ENCODE peak calls at places on chromosomes 6 and 20, in seven cellular contexts. U is GM23248, J is sigmoid colon, V is ovary, B is PC-3, L is pancreas, I is fibroblast of lung. Q is an unnamed sample. For H3K4me1, the result is how much of the 10 kb centered on the place peaks cover.

GRCh38 chr20:43728686-43729255 is 2.0 kb upstream of the GTSF1L start:
- DNase-seq in U (no peak), J (no peak), V (no peak), B (no peak), L (no peak), I (no peak), Q (no peak)

GRCh38 chr6:105553174-105553573 is 150.3 kb upstream of the PREP start:
- DNase-seq in U (no peak), J (no peak), V (no peak), B (peak), L (no peak), I (no peak), Q (no peak)

GRCh38 chr6:110484321-110484720 is 7.9 kb upstream of the SLC22A16 start:
- DNase-seq in U (no peak), J (no peak), V (no peak), B (peak), L (no peak), I (peak), Q (no peak)

GRCh38 chr6:131954099-131954774 is 3.1 kb upstream of the CCN2 start:
- DNase-seq in U (peak), J (no peak), V (no peak), B (no peak), L (no peak), I (peak), Q (no peak)

GRCh38 chr6:142942805-142943227 is 2.2 kb downstream of the HIVEP2 start:
- DNase-seq in U (peak), J (no peak), V (no peak), B (peak), L (no peak), I (peak), Q (no peak)

GRCh38 chr6:152054441-152054840 is 247.0 kb downstream of the ESR1 start:
- DNase-seq in U (peak), J (no peak), V (no peak), B (peak), L (no peak), I (no peak), Q (no peak)

GRCh38 chr6:164825386-164825785 is 484.0 kb downstream of the C6orf118 start:
- DNase-seq in U (no peak), J (no peak), V (no peak), B (peak), L (no peak), I (no peak), Q (no peak)

GRCh38 chr6:56677559-56677958 is 34.9 kb upstream of the DST start:
- DNase-seq in U (peak), J (no peak), V (no peak), B (peak), L (no peak), I (peak), Q (no peak)

GRCh38 chr6:154619183-154619582 is 108.7 kb upstream of the CNKSR3 start:
- DNase-seq in U (no peak), J (no peak), V (no peak), B (no peak), L (no peak), I (no peak), Q (no peak)

GRCh38 chr6:154624038-154624599 is 109.1 kb upstream of the SCAF8 start:
- DNase-seq in U (no peak), J (no peak), V (no peak), B (no peak), L (no peak), I (no peak), Q (no peak)

GRCh38 chr6:154622618-154623336 is 110.4 kb upstream of the SCAF8 start:
- DNase-seq in U (no peak), J (no peak), V (no peak), B (no peak), L (peak), I (no peak), Q (no peak)

GRCh38 chr6:154623391-154623790 is 109.8 kb upstream of the SCAF8 start:
- DNase-seq in U (no peak), J (no peak), V (no peak), B (no peak), L (no peak), I (no peak), Q (no peak)

DNA sequence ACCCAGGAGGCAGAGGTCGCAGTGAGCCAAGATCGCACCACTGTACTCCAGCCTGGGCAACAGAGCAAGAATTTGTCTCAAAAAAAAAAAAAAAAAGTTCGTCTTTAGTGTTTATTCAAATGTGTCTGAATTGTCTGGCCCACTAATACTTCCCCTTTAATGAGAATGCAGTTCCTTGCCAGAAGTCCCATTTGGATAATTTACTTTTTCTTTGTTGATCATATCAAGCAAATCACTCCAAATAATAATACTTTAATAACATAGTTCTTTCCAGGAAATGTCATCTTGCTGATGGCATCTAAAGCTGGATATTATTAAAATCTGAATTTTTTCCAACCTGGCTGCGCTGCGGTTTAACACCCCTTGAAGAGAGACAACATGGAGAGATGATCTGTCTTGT is 111.1 kb upstream of the CNKSR3 start:
- DNase-seq in U (no peak), J (no peak), V (no peak), B (no peak), L (no peak), I (no peak), Q (no peak)
- H3K27ac ChIP-seq in U (no peak), J (no peak), V (no peak), B (no peak), L (no peak), I (no peak), Q (no peak)

GRCh38 chr6:156850356-156850755 is 73.2 kb downstream of the ARID1B start:
- DNase-seq in U (no peak), J (no peak), V (no peak), B (no peak), L (no peak), I (no peak), Q (no peak)
- H3K4me1 ChIP-seq in U (under half), J (half or more), V (under half), B (under half), L (under half), I (under half), Q (half or more)

GRCh38 chr6:7773914-7774313 is 48.0 kb downstream of the BMP6 start:
- DNase-seq in U (no peak), J (no peak), V (no peak), B (no peak), L (no peak), I (no peak), Q (no peak)

GRCh38 chr6:7770601-7771000 is 44.7 kb downstream of the BMP6 start:
- DNase-seq in U (no peak), J (no peak), V (no peak), B (no peak), L (no peak), I (no peak), Q (no peak)

GRCh38 chr6:7769702-7770101 is 43.8 kb downstream of the BMP6 start:
- DNase-seq in U (peak), J (no peak), V (no peak), B (peak), L (no peak), I (peak), Q (no peak)

GRCh38 chr6:7773322-7773721 is 47.4 kb downstream of the BMP6 start:
- DNase-seq in U (no peak), J (no peak), V (no peak), B (no peak), L (no peak), I (no peak), Q (no peak)

GRCh38 chr6:7770111-7770510 is 44.2 kb downstream of the BMP6 start:
- DNase-seq in U (no peak), J (no peak), V (no peak), B (no peak), L (no peak), I (no peak), Q (no peak)
- H3K4me3 ChIP-seq in U (no peak), J (no peak), V (no peak), B (no peak), L (no peak), I (no peak), Q (no peak)

GRCh38 chr6:111499269-111499793 is 16.3 kb upstream of the REV3L start:
- DNase-seq in U (no peak), J (no peak), V (no peak), B (no peak), L (no peak), I (no peak), Q (no peak)
- H3K27ac ChIP-seq in U (no peak), J (no peak), V (no peak), B (no peak), L (no peak), I (no peak), Q (no peak)

GRCh38 chr6:30719791-30720737 is at the start of gene TUBB:
- DNase-seq in U (peak), J (peak), V (peak), B (peak), L (peak), I (peak), Q (peak)
- H3K4me1 ChIP-seq in U (under half), J (under half), V (under half), B (under half), L (under half), I (under half), Q (under half)

GRCh38 chr6:44771647-44772415 is 384.3 kb downstream of the CDC5L start:
- DNase-seq in U (peak), J (no peak), V (no peak), B (no peak), L (no peak), I (no peak), Q (no peak)
- H3K4me3 ChIP-seq in U (no peak), J (no peak), V (no peak), B (no peak), L (no peak), I (no peak), Q (no peak)

GRCh38 chr6:117448011-117448410 is 22.3 kb upstream of the ROS1 start:
- DNase-seq in U (peak), J (no peak), V (no peak), B (no peak), L (no peak), I (no peak), Q (no peak)
- H3K27ac ChIP-seq in U (peak), J (no peak), V (no peak), B (peak), L (no peak), I (no peak), Q (no peak)

GRCh38 chr6:21137708-21138358 is 455.7 kb upstream of the SOX4 start:
- DNase-seq in U (peak), J (no peak), V (no peak), B (peak), L (no peak), I (peak), Q (no peak)
- H3K4me1 ChIP-seq in U (under half), J (under half), V (under half), B (under half), L (under half), I (under half), Q (under half)